ENCODE peak calls at places on chromosomes 11 and 22, in seven cellular contexts. One of them, this sample, is unnamed.

GRCh38 chr22:25898707-25899365 is 156.8 kb downstream of the MYO18B start:
- DNase-seq in H9: peak; percentile 51
- DNase-seq in kidney: no peak
- DNase-seq in CD4-positive, CD25-positive, alpha-beta regulatory T cell: no peak
- DNase-seq in PC-3: no peak
- DNase-seq in tibial nerve: no peak
- DNase-seq in prostate gland: no peak
- DNase-seq in this sample: no peak

GRCh38 chr22:25054943-25055511 is 102.5 kb downstream of the KIAA1671 start:
- DNase-seq in H9: no peak
- DNase-seq in PC-3: no peak
- DNase-seq in CD4-positive, CD25-positive, alpha-beta regulatory T cell: no peak
- DNase-seq in tibial nerve: peak; percentile 57
- DNase-seq in kidney: no peak
- DNase-seq in prostate gland: no peak
- DNase-seq in this sample: no peak

GRCh38 chr11:40432358-40432757 is 1027.1 kb downstream of the LRRC4C start:
- DNase-seq in prostate gland: no peak
- DNase-seq in H9: no peak
- DNase-seq in CD4-positive, CD25-positive, alpha-beta regulatory T cell: no peak
- DNase-seq in kidney: no peak
- DNase-seq in PC-3: no peak
- DNase-seq in tibial nerve: no peak
- DNase-seq in this sample: no peak

GRCh38 chr22:48444320-48445112 is 1383.2 kb downstream of the BRD1 start:
- DNase-seq in PC-3: no peak
- DNase-seq in CD4-positive, CD25-positive, alpha-beta regulatory T cell: no peak
- DNase-seq in tibial nerve: no peak
- DNase-seq in kidney: peak; percentile 59
- DNase-seq in prostate gland: no peak
- DNase-seq in H9: no peak
- DNase-seq in this sample: no peak

GRCh38 chr11:34274712-34275398 is 83.0 kb downstream of the ABTB2 start:
- DNase-seq in PC-3: peak; percentile 99
- DNase-seq in CD4-positive, CD25-positive, alpha-beta regulatory T cell: no peak
- DNase-seq in tibial nerve: peak; percentile 82
- DNase-seq in prostate gland: peak; percentile 98
- DNase-seq in H9: no peak
- DNase-seq in kidney: peak; percentile 96
- DNase-seq in this sample: peak; percentile 62

GRCh38 chr11:131538322-131538721 is 167.9 kb downstream of the NTM start:
- DNase-seq in CD4-positive, CD25-positive, alpha-beta regulatory T cell: no peak
- DNase-seq in prostate gland: no peak
- DNase-seq in tibial nerve: no peak
- DNase-seq in H9: no peak
- DNase-seq in kidney: no peak
- DNase-seq in PC-3: no peak
- DNase-seq in this sample: no peak

GRCh38 chr11:66211100-66211499 is 57.3 kb upstream of the RAB1B start:
- DNase-seq in H9: peak; percentile 12
- DNase-seq in kidney: no peak
- DNase-seq in tibial nerve: no peak
- DNase-seq in PC-3: no peak
- DNase-seq in CD4-positive, CD25-positive, alpha-beta regulatory T cell: no peak
- DNase-seq in prostate gland: no peak
- DNase-seq in this sample: no peak

GRCh38 chr11:40381481-40381880 is 1078.0 kb downstream of the LRRC4C start:
- DNase-seq in kidney: no peak
- DNase-seq in prostate gland: no peak
- DNase-seq in PC-3: no peak
- DNase-seq in tibial nerve: no peak
- DNase-seq in CD4-positive, CD25-positive, alpha-beta regulatory T cell: no peak
- DNase-seq in H9: no peak
- DNase-seq in this sample: no peak

GRCh38 chr11:21911046-21911445 is 281.8 kb upstream of the ANO5 start:
- DNase-seq in CD4-positive, CD25-positive, alpha-beta regulatory T cell: no peak
- DNase-seq in kidney: no peak
- DNase-seq in PC-3: no peak
- DNase-seq in prostate gland: no peak
- DNase-seq in tibial nerve: no peak
- DNase-seq in H9: no peak
- DNase-seq in this sample: no peak

GRCh38 chr11:10350341-10350740 is 45.5 kb downstream of the ADM start:
- DNase-seq in tibial nerve: no peak
- DNase-seq in PC-3: peak; percentile 87
- DNase-seq in kidney: no peak
- DNase-seq in prostate gland: no peak
- DNase-seq in H9: peak; percentile 91
- DNase-seq in CD4-positive, CD25-positive, alpha-beta regulatory T cell: no peak
- DNase-seq in this sample: no peak

GRCh38 chr22:42805016-42805997 is 51.8 kb downstream of the ARFGAP3 start:
- DNase-seq in kidney: peak; percentile 89
- DNase-seq in CD4-positive, CD25-positive, alpha-beta regulatory T cell: no peak
- DNase-seq in tibial nerve: no peak
- DNase-seq in PC-3: no peak
- DNase-seq in H9: peak; percentile 34
- DNase-seq in prostate gland: peak; percentile 89
- DNase-seq in this sample: peak; percentile 73

GRCh38 chr11:3949132-3949531 is 93.7 kb downstream of the STIM1 start:
- DNase-seq in H9: no peak
- DNase-seq in prostate gland: no peak
- DNase-seq in PC-3: no peak
- DNase-seq in CD4-positive, CD25-positive, alpha-beta regulatory T cell: peak; percentile 9
- DNase-seq in kidney: no peak
- DNase-seq in tibial nerve: no peak
- DNase-seq in this sample: peak; percentile 43

GRCh38 chr11:115422013-115422697 is 82.1 kb downstream of the CADM1 start:
- DNase-seq in PC-3: no peak
- DNase-seq in H9: no peak
- DNase-seq in CD4-positive, CD25-positive, alpha-beta regulatory T cell: no peak
- DNase-seq in kidney: no peak
- DNase-seq in prostate gland: no peak
- DNase-seq in tibial nerve: no peak
- DNase-seq in this sample: no peak

GRCh38 chr22:41021039-41021654 is 70.0 kb downstream of the RBX1 start:
- DNase-seq in PC-3: no peak
- DNase-seq in kidney: peak; percentile 72
- DNase-seq in H9: peak; percentile 42
- DNase-seq in CD4-positive, CD25-positive, alpha-beta regulatory T cell: no peak
- DNase-seq in tibial nerve: no peak
- DNase-seq in prostate gland: peak; percentile 4
- DNase-seq in this sample: no peak

GRCh38 chr11:63841554-63841953 is 2.6 kb downstream of the MARK2 start:
- DNase-seq in H9: peak; percentile 65
- DNase-seq in CD4-positive, CD25-positive, alpha-beta regulatory T cell: no peak
- DNase-seq in tibial nerve: no peak
- DNase-seq in prostate gland: peak; percentile 53
- DNase-seq in PC-3: peak; percentile 80
- DNase-seq in kidney: no peak
- DNase-seq in this sample: no peak

GRCh38 chr11:34680206-34680605 is 59.3 kb downstream of the EHF start:
- DNase-seq in tibial nerve: no peak
- DNase-seq in CD4-positive, CD25-positive, alpha-beta regulatory T cell: no peak
- DNase-seq in H9: no peak
- DNase-seq in prostate gland: no peak
- DNase-seq in kidney: no peak
- DNase-seq in PC-3: peak; percentile 61
- DNase-seq in this sample: no peak

GRCh38 chr11:70038034-70038834 is 39.9 kb upstream of the ANO1 start:
- DNase-seq in CD4-positive, CD25-positive, alpha-beta regulatory T cell: no peak
- DNase-seq in H9: peak; percentile 13
- DNase-seq in tibial nerve: no peak
- DNase-seq in PC-3: no peak
- DNase-seq in kidney: no peak
- DNase-seq in prostate gland: no peak
- DNase-seq in this sample: no peak

GRCh38 chr11:128416976-128417375 is 170.4 kb downstream of the ETS1 start:
- DNase-seq in kidney: no peak
- DNase-seq in CD4-positive, CD25-positive, alpha-beta regulatory T cell: no peak
- DNase-seq in tibial nerve: no peak
- DNase-seq in H9: no peak
- DNase-seq in PC-3: peak; percentile 55
- DNase-seq in prostate gland: no peak
- DNase-seq in this sample: no peak

GRCh38 chr11:4979021-4979420 is 15.6 kb upstream of the OR51L1 start:
- DNase-seq in prostate gland: no peak
- DNase-seq in H9: no peak
- DNase-seq in CD4-positive, CD25-positive, alpha-beta regulatory T cell: no peak
- DNase-seq in tibial nerve: no peak
- DNase-seq in PC-3: no peak
- DNase-seq in kidney: no peak
- DNase-seq in this sample: no peak

GRCh38 chr11:2304156-2305139 is 2.6 kb downstream of the TSPAN32 start:
- DNase-seq in PC-3: no peak
- DNase-seq in prostate gland: no peak
- DNase-seq in kidney: peak; percentile 74
- DNase-seq in CD4-positive, CD25-positive, alpha-beta regulatory T cell: no peak
- DNase-seq in H9: peak; percentile 31
- DNase-seq in tibial nerve: no peak
- DNase-seq in this sample: no peak

DNA sequence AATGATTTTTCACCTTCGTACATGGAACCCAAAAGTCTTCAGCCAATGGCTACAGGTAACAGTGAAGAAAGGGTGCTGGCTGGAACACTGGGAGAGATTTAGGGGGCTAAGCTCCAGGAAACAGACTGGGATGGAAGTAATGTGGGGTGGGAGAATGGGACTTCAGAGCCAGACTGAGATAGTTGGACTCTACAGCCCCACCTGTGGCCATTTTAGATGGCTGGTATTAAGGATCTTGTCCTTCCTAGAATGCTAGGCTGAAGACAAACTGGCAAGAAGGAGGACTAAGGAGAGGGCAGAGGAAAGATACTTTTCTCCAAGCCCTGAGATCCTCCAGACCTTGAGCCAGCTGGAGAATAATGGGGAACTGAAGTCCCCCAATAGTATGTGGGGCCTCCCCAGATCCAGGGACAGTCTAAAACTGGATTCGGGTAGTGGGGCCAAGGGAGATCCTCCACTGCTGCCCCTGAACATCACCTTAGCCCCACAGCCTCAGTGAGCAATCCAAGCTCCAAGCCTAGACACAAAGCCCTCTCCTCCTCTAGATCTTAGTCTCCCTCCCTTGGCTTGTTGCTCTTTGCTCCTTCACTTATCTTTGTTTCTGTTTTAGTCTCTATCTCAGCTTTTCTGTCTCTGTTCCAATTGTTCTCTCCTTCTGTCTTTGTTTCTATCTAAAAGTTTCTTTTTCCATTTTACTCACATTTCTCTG is 16.1 kb upstream of the RRAS2 start:
- DNase-seq in CD4-positive, CD25-positive, alpha-beta regulatory T cell: no peak
- DNase-seq in prostate gland: no peak
- DNase-seq in tibial nerve: no peak
- DNase-seq in kidney: no peak
- DNase-seq in H9: peak; percentile 55
- DNase-seq in PC-3: no peak
- DNase-seq in this sample: no peak
- H3K27ac ChIP-seq in CD4-positive, CD25-positive, alpha-beta regulatory T cell: no peak overlapping the region
- H3K27ac ChIP-seq in prostate gland: peak overlapping the region; percentile 2
- H3K27ac ChIP-seq in tibial nerve: no peak overlapping the region
- H3K27ac ChIP-seq in kidney: peak overlapping the region; percentile 28
- H3K27ac ChIP-seq in H9: no peak overlapping the region
- H3K27ac ChIP-seq in PC-3: no peak overlapping the region
- H3K27ac ChIP-seq in this sample: peak overlapping the region; percentile 82

GRCh38 chr11:76824980-76825725 is 35.6 kb upstream of the ACER3 start:
- DNase-seq in prostate gland: peak; percentile 82
- DNase-seq in CD4-positive, CD25-positive, alpha-beta regulatory T cell: no peak
- DNase-seq in tibial nerve: no peak
- DNase-seq in kidney: no peak
- DNase-seq in PC-3: peak; percentile 95
- DNase-seq in H9: no peak
- DNase-seq in this sample: no peak
- H3K27ac ChIP-seq in prostate gland: no peak overlapping the region
- H3K27ac ChIP-seq in CD4-positive, CD25-positive, alpha-beta regulatory T cell: no peak overlapping the region
- H3K27ac ChIP-seq in tibial nerve: peak overlapping the region; percentile 3
- H3K27ac ChIP-seq in kidney: no peak overlapping the region
- H3K27ac ChIP-seq in PC-3: peak overlapping the region; percentile 96
- H3K27ac ChIP-seq in H9: no peak overlapping the region
- H3K27ac ChIP-seq in this sample: no peak overlapping the region

DNA sequence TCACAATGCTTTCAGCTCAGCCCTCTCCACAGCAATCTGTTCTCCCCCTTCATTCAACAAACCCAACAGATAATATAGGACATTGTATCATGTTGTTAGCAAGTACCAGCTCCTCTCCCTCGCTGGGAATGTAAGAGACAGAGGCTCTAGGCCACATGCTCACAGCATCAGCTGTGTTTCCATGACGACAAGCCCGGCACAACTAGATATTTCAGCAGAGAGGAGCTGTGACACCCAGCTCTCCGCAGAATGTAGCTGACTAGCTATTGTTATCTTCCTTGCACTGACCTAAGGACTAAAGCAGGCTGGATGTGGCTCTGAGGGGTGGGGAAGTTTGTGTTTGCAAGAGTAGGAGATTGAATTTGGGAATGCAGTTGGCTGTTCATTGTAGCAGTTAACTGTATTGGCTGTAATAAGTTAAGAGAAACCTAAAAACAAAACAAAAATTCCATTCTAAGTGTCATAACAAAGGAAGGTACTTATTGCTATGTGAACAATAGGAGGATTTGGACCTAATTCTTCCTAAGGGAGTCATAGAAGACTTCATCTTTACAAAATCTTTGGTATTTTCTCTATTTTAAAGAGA is 28.0 kb upstream of the RRAS2 start:
- DNase-seq in H9: peak; percentile 78
- DNase-seq in PC-3: no peak
- DNase-seq in tibial nerve: no peak
- DNase-seq in CD4-positive, CD25-positive, alpha-beta regulatory T cell: no peak
- DNase-seq in kidney: no peak
- DNase-seq in prostate gland: no peak
- DNase-seq in this sample: no peak
- H3K27ac ChIP-seq in H9: no peak overlapping the region
- H3K27ac ChIP-seq in PC-3: no peak overlapping the region
- H3K27ac ChIP-seq in tibial nerve: no peak overlapping the region
- H3K27ac ChIP-seq in CD4-positive, CD25-positive, alpha-beta regulatory T cell: no peak overlapping the region
- H3K27ac ChIP-seq in kidney: no peak overlapping the region
- H3K27ac ChIP-seq in prostate gland: no peak overlapping the region
- H3K27ac ChIP-seq in this sample: no peak overlapping the region

GRCh38 chr11:75523189-75523588 is 2.6 kb downstream of the GDPD5 start:
- DNase-seq in H9: no peak
- DNase-seq in prostate gland: no peak
- DNase-seq in CD4-positive, CD25-positive, alpha-beta regulatory T cell: no peak
- DNase-seq in PC-3: no peak
- DNase-seq in tibial nerve: no peak
- DNase-seq in kidney: no peak
- DNase-seq in this sample: no peak

GRCh38 chr11:75518771-75519653 is 6.7 kb downstream of the GDPD5 start:
- DNase-seq in kidney: no peak
- DNase-seq in CD4-positive, CD25-positive, alpha-beta regulatory T cell: no peak
- DNase-seq in prostate gland: no peak
- DNase-seq in H9: no peak
- DNase-seq in tibial nerve: no peak
- DNase-seq in PC-3: no peak
- DNase-seq in this sample: no peak

GRCh38 chr11:75522645-75523044 is 3.1 kb downstream of the GDPD5 start:
- DNase-seq in tibial nerve: no peak
- DNase-seq in CD4-positive, CD25-positive, alpha-beta regulatory T cell: no peak
- DNase-seq in prostate gland: no peak
- DNase-seq in PC-3: no peak
- DNase-seq in H9: no peak
- DNase-seq in kidney: no peak
- DNase-seq in this sample: no peak

GRCh38 chr11:75518204-75518549 is 7.6 kb downstream of the GDPD5 start:
- DNase-seq in CD4-positive, CD25-positive, alpha-beta regulatory T cell: no peak
- DNase-seq in PC-3: no peak
- DNase-seq in prostate gland: no peak
- DNase-seq in kidney: no peak
- DNase-seq in H9: no peak
- DNase-seq in tibial nerve: no peak
- DNase-seq in this sample: no peak

GRCh38 chr11:75520688-75521087 is 5.1 kb downstream of the GDPD5 start:
- DNase-seq in PC-3: no peak
- DNase-seq in H9: no peak
- DNase-seq in CD4-positive, CD25-positive, alpha-beta regulatory T cell: no peak
- DNase-seq in tibial nerve: no peak
- DNase-seq in prostate gland: no peak
- DNase-seq in kidney: no peak
- DNase-seq in this sample: peak; percentile 43
- H3K27ac ChIP-seq in PC-3: no peak overlapping the region
- H3K27ac ChIP-seq in H9: no peak overlapping the region
- H3K27ac ChIP-seq in CD4-positive, CD25-positive, alpha-beta regulatory T cell: no peak overlapping the region
- H3K27ac ChIP-seq in tibial nerve: peak overlapping the region; percentile 58
- H3K27ac ChIP-seq in prostate gland: no peak overlapping the region
- H3K27ac ChIP-seq in kidney: no peak overlapping the region
- H3K27ac ChIP-seq in this sample: no peak overlapping the region